ENCODE peak calls at places on chromosomes 12 and 14, in nine cellular contexts. One of them, this sample, is unnamed.

GRCh38 chr12:105291531-105291930 is 39.0 kb upstream of the C12orf75 start:
- DNase-seq in psoas muscle: no peak
- DNase-seq in lung: no peak
- DNase-seq in mucosa of descending colon: no peak
- DNase-seq in ascending aorta: no peak
- DNase-seq in iPS DF 6.9: no peak
- DNase-seq in Caco-2: no peak
- DNase-seq in HepG2: no peak
- DNase-seq in PC-3: no peak
- DNase-seq in this sample: no peak

GRCh38 chr14:50984061-50984710 is 39.9 kb upstream of the PYGL start:
- DNase-seq in psoas muscle: no peak
- DNase-seq in lung: no peak
- DNase-seq in mucosa of descending colon: no peak
- DNase-seq in ascending aorta: no peak
- DNase-seq in iPS DF 6.9: no peak
- DNase-seq in Caco-2: no peak
- DNase-seq in HepG2: no peak
- DNase-seq in PC-3: no peak
- DNase-seq in this sample: no peak

GRCh38 chr12:20527396-20528154 is 159.2 kb downstream of the PDE3A start:
- DNase-seq in psoas muscle: no peak
- DNase-seq in lung: no peak
- DNase-seq in mucosa of descending colon: no peak
- DNase-seq in ascending aorta: no peak
- DNase-seq in iPS DF 6.9: no peak
- DNase-seq in Caco-2: no peak
- DNase-seq in HepG2: no peak
- DNase-seq in PC-3: no peak
- DNase-seq in this sample: no peak

GRCh38 chr12:110627500-110628195 is 13.7 kb downstream of the TCTN1 start:
- DNase-seq in psoas muscle: no peak
- DNase-seq in lung: no peak
- DNase-seq in mucosa of descending colon: no peak
- DNase-seq in ascending aorta: no peak
- DNase-seq in iPS DF 6.9: no peak
- DNase-seq in Caco-2: no peak
- DNase-seq in HepG2: no peak
- DNase-seq in PC-3: no peak
- DNase-seq in this sample: no peak

GRCh38 chr12:25997401-25997973 is 39.0 kb downstream of the RASSF8 start:
- DNase-seq in psoas muscle: no peak
- DNase-seq in lung: no peak
- DNase-seq in mucosa of descending colon: no peak
- DNase-seq in ascending aorta: no peak
- DNase-seq in iPS DF 6.9: peak; percentile 35
- DNase-seq in Caco-2: no peak
- DNase-seq in HepG2: no peak
- DNase-seq in PC-3: peak; percentile 100
- DNase-seq in this sample: no peak

GRCh38 chr12:130880411-130880885 is 8.6 kb downstream of the RAN start:
- DNase-seq in psoas muscle: no peak
- DNase-seq in lung: no peak
- DNase-seq in mucosa of descending colon: no peak
- DNase-seq in ascending aorta: no peak
- DNase-seq in iPS DF 6.9: no peak
- DNase-seq in Caco-2: no peak
- DNase-seq in HepG2: no peak
- DNase-seq in PC-3: no peak
- DNase-seq in this sample: no peak

GRCh38 chr12:116284401-116284800 is 6.9 kb upstream of the MED13L start:
- DNase-seq in psoas muscle: no peak
- DNase-seq in lung: no peak
- DNase-seq in mucosa of descending colon: no peak
- DNase-seq in ascending aorta: no peak
- DNase-seq in iPS DF 6.9: no peak
- DNase-seq in Caco-2: no peak
- DNase-seq in HepG2: no peak
- DNase-seq in PC-3: no peak
- DNase-seq in this sample: no peak

GRCh38 chr14:71647086-71647784 is 285.0 kb upstream of the RGS6 start:
- DNase-seq in psoas muscle: no peak
- DNase-seq in lung: peak; percentile 44
- DNase-seq in mucosa of descending colon: no peak
- DNase-seq in ascending aorta: no peak
- DNase-seq in iPS DF 6.9: peak; percentile 75
- DNase-seq in Caco-2: peak; percentile 57
- DNase-seq in HepG2: no peak
- DNase-seq in PC-3: peak; percentile 89
- DNase-seq in this sample: peak; percentile 37

GRCh38 chr14:36105401-36105800 is 71.1 kb downstream of the PTCSC3 start:
- DNase-seq in psoas muscle: no peak
- DNase-seq in lung: peak; percentile 30
- DNase-seq in mucosa of descending colon: no peak
- DNase-seq in ascending aorta: no peak
- DNase-seq in iPS DF 6.9: peak; percentile 45
- DNase-seq in Caco-2: peak; percentile 41
- DNase-seq in HepG2: peak; percentile 21
- DNase-seq in PC-3: peak; percentile 61
- DNase-seq in this sample: no peak

GRCh38 chr14:32298346-32298745 is 30.8 kb upstream of the AKAP6 start:
- DNase-seq in psoas muscle: no peak
- DNase-seq in lung: no peak
- DNase-seq in mucosa of descending colon: no peak
- DNase-seq in ascending aorta: no peak
- DNase-seq in iPS DF 6.9: no peak
- DNase-seq in Caco-2: no peak
- DNase-seq in HepG2: no peak
- DNase-seq in PC-3: no peak
- DNase-seq in this sample: no peak

GRCh38 chr14:33916663-33917565 is 34.0 kb downstream of the EGLN3 start:
- DNase-seq in psoas muscle: no peak
- DNase-seq in lung: no peak
- DNase-seq in mucosa of descending colon: no peak
- DNase-seq in ascending aorta: no peak
- DNase-seq in iPS DF 6.9: no peak
- DNase-seq in Caco-2: no peak
- DNase-seq in HepG2: no peak
- DNase-seq in PC-3: peak; percentile 68
- DNase-seq in this sample: peak; percentile 7

GRCh38 chr14:50812856-50813543 is 18.0 kb downstream of the NIN start:
- DNase-seq in psoas muscle: no peak
- DNase-seq in lung: no peak
- DNase-seq in mucosa of descending colon: no peak
- DNase-seq in ascending aorta: no peak
- DNase-seq in iPS DF 6.9: no peak
- DNase-seq in Caco-2: no peak
- DNase-seq in HepG2: no peak
- DNase-seq in PC-3: no peak
- DNase-seq in this sample: no peak

DNA sequence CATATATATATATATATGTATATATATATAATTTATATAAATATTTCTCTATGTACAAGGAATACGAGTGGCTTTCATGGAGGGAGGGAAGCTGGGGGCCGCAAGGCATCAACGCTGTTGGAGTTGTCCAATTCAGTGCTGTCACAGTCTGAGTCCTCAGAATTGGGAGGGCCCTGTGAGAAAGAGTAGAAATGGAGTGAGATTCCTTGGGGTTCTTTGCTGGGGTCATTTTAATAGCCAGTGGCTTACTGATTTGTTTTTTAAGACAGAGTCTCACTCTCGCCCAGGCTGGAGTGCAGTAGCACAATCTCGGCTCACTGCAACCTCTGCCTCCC is 18.2 kb downstream of the MAP3K12 start:
- DNase-seq in psoas muscle: no peak
- DNase-seq in lung: no peak
- DNase-seq in mucosa of descending colon: no peak
- DNase-seq in ascending aorta: peak; percentile 13
- DNase-seq in iPS DF 6.9: no peak
- DNase-seq in Caco-2: no peak
- DNase-seq in HepG2: no peak
- DNase-seq in PC-3: no peak
- DNase-seq in this sample: no peak
- H3K36me3 ChIP-seq in psoas muscle: peaks cover 7% of the 10 kb centered on the region
- H3K36me3 ChIP-seq in lung: peaks cover 22% of the 10 kb centered on the region
- H3K36me3 ChIP-seq in mucosa of descending colon: no peaks in the 10 kb centered on the region
- H3K36me3 ChIP-seq in ascending aorta: peaks cover 83% of the 10 kb centered on the region
- H3K36me3 ChIP-seq in iPS DF 6.9: peaks cover 31% of the 10 kb centered on the region
- H3K36me3 ChIP-seq in Caco-2: peaks cover 7% of the 10 kb centered on the region
- H3K36me3 ChIP-seq in HepG2: peaks cover 15% of the 10 kb centered on the region
- H3K36me3 ChIP-seq in PC-3: peaks cover 68% of the 10 kb centered on the region
- H3K36me3 ChIP-seq in this sample: peaks cover 44% of the 10 kb centered on the region

GRCh38 chr12:56127485-56127887 is 581 bp upstream of the ESYT1 start:
- DNase-seq in psoas muscle: no peak
- DNase-seq in lung: no peak
- DNase-seq in mucosa of descending colon: no peak
- DNase-seq in ascending aorta: no peak
- DNase-seq in iPS DF 6.9: no peak
- DNase-seq in Caco-2: no peak
- DNase-seq in HepG2: no peak
- DNase-seq in PC-3: no peak
- DNase-seq in this sample: no peak

GRCh38 chr12:56129210-56129691 is 1.2 kb downstream of the ESYT1 start:
- DNase-seq in psoas muscle: peak; percentile 69
- DNase-seq in lung: peak; percentile 64
- DNase-seq in mucosa of descending colon: peak; percentile 92
- DNase-seq in ascending aorta: peak; percentile 83
- DNase-seq in iPS DF 6.9: no peak
- DNase-seq in Caco-2: peak; percentile 53
- DNase-seq in HepG2: no peak
- DNase-seq in PC-3: peak; percentile 62
- DNase-seq in this sample: peak; percentile 69

GRCh38 chr12:56128669-56129209 is 672 bp downstream of the ESYT1 start:
- DNase-seq in psoas muscle: peak; percentile 35
- DNase-seq in lung: no peak
- DNase-seq in mucosa of descending colon: peak; percentile 66
- DNase-seq in ascending aorta: no peak
- DNase-seq in iPS DF 6.9: no peak
- DNase-seq in Caco-2: no peak
- DNase-seq in HepG2: no peak
- DNase-seq in PC-3: no peak
- DNase-seq in this sample: no peak

GRCh38 chr12:56127888-56128668 is at the start of gene ESYT1:
- DNase-seq in psoas muscle: peak; percentile 98
- DNase-seq in lung: peak; percentile 99
- DNase-seq in mucosa of descending colon: peak; percentile 99
- DNase-seq in ascending aorta: peak; percentile 100
- DNase-seq in iPS DF 6.9: peak; percentile 100
- DNase-seq in Caco-2: peak; percentile 99
- DNase-seq in HepG2: peak; percentile 100
- DNase-seq in PC-3: peak; percentile 100
- DNase-seq in this sample: peak; percentile 100

DNA sequence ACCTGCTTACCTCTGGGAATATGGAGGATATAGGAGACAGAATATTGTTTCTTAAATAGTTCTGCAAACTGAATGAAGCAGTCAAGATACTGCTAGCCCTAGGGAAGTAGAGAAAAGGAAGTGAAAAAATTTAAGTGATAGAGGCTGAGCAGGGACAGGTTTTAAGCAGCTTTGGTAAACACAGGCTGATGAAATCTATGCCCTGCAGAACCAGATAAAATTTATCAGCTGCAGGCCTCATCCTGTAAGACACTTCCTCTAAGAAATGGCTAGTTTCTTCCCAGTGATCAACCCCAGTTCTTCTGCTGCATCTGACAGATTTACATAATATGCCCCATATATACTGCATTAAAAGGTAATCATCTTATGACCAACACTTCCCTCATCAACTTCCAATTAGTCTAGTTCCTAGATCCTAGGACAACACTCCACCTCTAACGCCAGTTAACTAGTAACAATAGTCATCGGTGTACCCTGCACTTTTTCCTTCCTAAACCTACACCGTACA is 1.3 kb upstream of the ESYT1 start:
- DNase-seq in psoas muscle: no peak
- DNase-seq in lung: no peak
- DNase-seq in mucosa of descending colon: no peak
- DNase-seq in ascending aorta: no peak
- DNase-seq in iPS DF 6.9: no peak
- DNase-seq in Caco-2: no peak
- DNase-seq in HepG2: no peak
- DNase-seq in PC-3: no peak
- DNase-seq in this sample: no peak
- H3K36me3 ChIP-seq in psoas muscle: no peaks in the 10 kb centered on the region
- H3K36me3 ChIP-seq in lung: no peaks in the 10 kb centered on the region
- H3K36me3 ChIP-seq in mucosa of descending colon: peaks cover 5% of the 10 kb centered on the region
- H3K36me3 ChIP-seq in ascending aorta: peaks cover 12% of the 10 kb centered on the region
- H3K36me3 ChIP-seq in iPS DF 6.9: peaks cover 14% of the 10 kb centered on the region
- H3K36me3 ChIP-seq in Caco-2: peaks cover 4% of the 10 kb centered on the region
- H3K36me3 ChIP-seq in HepG2: peaks cover 6% of the 10 kb centered on the region
- H3K36me3 ChIP-seq in PC-3: peaks cover 12% of the 10 kb centered on the region
- H3K36me3 ChIP-seq in this sample: no peaks in the 10 kb centered on the region

GRCh38 chr12:113228394-113229028 is 7.2 kb downstream of the TPCN1 start:
- DNase-seq in psoas muscle: no peak
- DNase-seq in lung: no peak
- DNase-seq in mucosa of descending colon: no peak
- DNase-seq in ascending aorta: no peak
- DNase-seq in iPS DF 6.9: no peak
- DNase-seq in Caco-2: peak; percentile 65
- DNase-seq in HepG2: no peak
- DNase-seq in PC-3: no peak
- DNase-seq in this sample: no peak

GRCh38 chr12:113231275-113232231 is 10.3 kb downstream of the TPCN1 start:
- DNase-seq in psoas muscle: no peak
- DNase-seq in lung: no peak
- DNase-seq in mucosa of descending colon: no peak
- DNase-seq in ascending aorta: no peak
- DNase-seq in iPS DF 6.9: no peak
- DNase-seq in Caco-2: peak; percentile 84
- DNase-seq in HepG2: peak; percentile 79
- DNase-seq in PC-3: no peak
- DNase-seq in this sample: peak; percentile 34

GRCh38 chr12:113232232-113232615 is 11.0 kb downstream of the TPCN1 start:
- DNase-seq in psoas muscle: no peak
- DNase-seq in lung: no peak
- DNase-seq in mucosa of descending colon: no peak
- DNase-seq in ascending aorta: no peak
- DNase-seq in iPS DF 6.9: no peak
- DNase-seq in Caco-2: no peak
- DNase-seq in HepG2: no peak
- DNase-seq in PC-3: no peak
- DNase-seq in this sample: no peak

GRCh38 chr12:113232787-113233585 is 11.7 kb downstream of the TPCN1 start:
- DNase-seq in psoas muscle: peak; percentile 75
- DNase-seq in lung: no peak
- DNase-seq in mucosa of descending colon: peak; percentile 78
- DNase-seq in ascending aorta: peak; percentile 89
- DNase-seq in iPS DF 6.9: peak; percentile 67
- DNase-seq in Caco-2: no peak
- DNase-seq in HepG2: no peak
- DNase-seq in PC-3: no peak
- DNase-seq in this sample: no peak

GRCh38 chr12:113230315-113231274 is 9.3 kb downstream of the TPCN1 start:
- DNase-seq in psoas muscle: peak; percentile 55
- DNase-seq in lung: no peak
- DNase-seq in mucosa of descending colon: no peak
- DNase-seq in ascending aorta: no peak
- DNase-seq in iPS DF 6.9: no peak
- DNase-seq in Caco-2: peak; percentile 85
- DNase-seq in HepG2: peak; percentile 94
- DNase-seq in PC-3: no peak
- DNase-seq in this sample: peak; percentile 63
- H3K36me3 ChIP-seq in psoas muscle: no peaks in the 10 kb centered on the region
- H3K36me3 ChIP-seq in lung: no peaks in the 10 kb centered on the region
- H3K36me3 ChIP-seq in mucosa of descending colon: no peaks in the 10 kb centered on the region
- H3K36me3 ChIP-seq in ascending aorta: peaks cover 20% of the 10 kb centered on the region
- H3K36me3 ChIP-seq in iPS DF 6.9: no peaks in the 10 kb centered on the region
- H3K36me3 ChIP-seq in Caco-2: peaks cover 17% of the 10 kb centered on the region
- H3K36me3 ChIP-seq in HepG2: peaks cover 7% of the 10 kb centered on the region
- H3K36me3 ChIP-seq in PC-3: peaks cover 10% of the 10 kb centered on the region
- H3K36me3 ChIP-seq in this sample: peaks cover 5% of the 10 kb centered on the region

GRCh38 chr12:101361455-101361854 is 46.1 kb downstream of the ARL1 start:
- DNase-seq in psoas muscle: no peak
- DNase-seq in lung: no peak
- DNase-seq in mucosa of descending colon: no peak
- DNase-seq in ascending aorta: no peak
- DNase-seq in iPS DF 6.9: no peak
- DNase-seq in Caco-2: no peak
- DNase-seq in HepG2: no peak
- DNase-seq in PC-3: no peak
- DNase-seq in this sample: no peak
- H3K36me3 ChIP-seq in psoas muscle: peaks cover 9% of the 10 kb centered on the region
- H3K36me3 ChIP-seq in lung: peaks cover 34% of the 10 kb centered on the region
- H3K36me3 ChIP-seq in mucosa of descending colon: no peaks in the 10 kb centered on the region
- H3K36me3 ChIP-seq in ascending aorta: peaks cover 13% of the 10 kb centered on the region
- H3K36me3 ChIP-seq in iPS DF 6.9: peaks cover 4% of the 10 kb centered on the region
- H3K36me3 ChIP-seq in Caco-2: no peaks in the 10 kb centered on the region
- H3K36me3 ChIP-seq in HepG2: peaks cover 13% of the 10 kb centered on the region
- H3K36me3 ChIP-seq in PC-3: peaks cover 43% of the 10 kb centered on the region
- H3K36me3 ChIP-seq in this sample: peaks cover 14% of the 10 kb centered on the region